ENCODE peak calls at places on chromosomes 11 and 22, in four cellular contexts. K is SK-N-DZ; N is T-cell; P is CD8-positive, alpha-beta T cell. Y is an unnamed sample.

GRCh38 chr11:12900496-12900895 is 108.6 kb upstream of the RASSF10 start:
- DNase-seq in K (no peak), N (no peak), P (no peak), Y (no peak)

GRCh38 chr22:23565288-23565941 is 14.7 kb downstream of the IGLL1 start:
- DNase-seq in K (peak; percentile 89), N (no peak), P (no peak), Y (no peak)

GRCh38 chr11:119019996-119020395 is 1.4 kb downstream of the TRAPPC4 start:
- DNase-seq in K (no peak), N (no peak), P (no peak), Y (no peak)

GRCh38 chr11:3044004-3044403 is 13.2 kb downstream of the CARS1 start:
- DNase-seq in K (no peak), N (no peak), P (no peak), Y (no peak)

GRCh38 chr11:100740440-100740839 is 53.4 kb downstream of the ARHGAP42 start:
- DNase-seq in K (no peak), N (no peak), P (no peak), Y (no peak)

GRCh38 chr11:110075087-110075821 is 17.9 kb upstream of the ZC3H12C start:
- DNase-seq in K (no peak), N (no peak), P (no peak), Y (no peak)

GRCh38 chr11:9060700-9061111 is 30.7 kb downstream of the SCUBE2 start:
- DNase-seq in K (no peak), N (no peak), P (no peak), Y (no peak)

GRCh38 chr11:122709042-122709760 is 53.7 kb downstream of the UBASH3B start:
- DNase-seq in K (no peak), N (no peak), P (no peak), Y (no peak)

GRCh38 chr22:44311855-44312170 is 938 bp downstream of the SHISAL1 start:
- DNase-seq in K (no peak), N (no peak), P (no peak), Y (no peak)

GRCh38 chr22:46060292-46061123 is 83.5 kb upstream of the WNT7B start:
- DNase-seq in K (no peak), N (no peak), P (no peak), Y (no peak)

GRCh38 chr11:79482800-79483199 is 42.0 kb upstream of the TENM4 start:
- DNase-seq in K (no peak), N (no peak), P (no peak), Y (no peak)

GRCh38 chr22:37519268-37520195 is at the start of gene CARD10:
- DNase-seq in K (no peak), N (no peak), P (no peak), Y (no peak)

GRCh38 chr22:37650463-37651136 is 7.9 kb upstream of the PDXP start:
- DNase-seq in K (no peak), N (no peak), P (no peak), Y (no peak)

GRCh38 chr22:44776535-44777363 is 24.4 kb downstream of the ARHGAP8 start:
- DNase-seq in K (no peak), N (no peak), P (no peak), Y (no peak)

GRCh38 chr11:14973621-14974020 is 1.5 kb upstream of the CALCA start:
- DNase-seq in K (peak; percentile 13), N (peak; percentile 6), P (no peak), Y (peak; percentile 15)

GRCh38 chr22:37609240-37610152 is 862 bp downstream of the GGA1 start:
- DNase-seq in K (no peak), N (no peak), P (no peak), Y (peak; percentile 13)

GRCh38 chr11:130008326-130008725 is 5.7 kb upstream of the PRDM10 start:
- DNase-seq in K (peak; percentile 9), N (no peak), P (no peak), Y (no peak)

GRCh38 chr11:116826751-116827431 is 2.8 kb upstream of the APOC3 start:
- DNase-seq in K (no peak), N (no peak), P (no peak), Y (no peak)

GRCh38 chr11:2904153-2905052 is 18.8 kb upstream of the CDKN1C start:
- DNase-seq in K (no peak), N (no peak), P (no peak), Y (no peak)

GRCh38 chr11:104908186-104908531 is 9.9 kb upstream of the CASP12 start:
- DNase-seq in K (no peak), N (no peak), P (no peak), Y (no peak)

GRCh38 chr11:92259861-92260260 is 35.2 kb downstream of the FAT3 start:
- DNase-seq in K (peak; percentile 61), N (no peak), P (no peak), Y (no peak)